ENCODE peak calls at places on chromosomes 2 and 18, in four cellular contexts. A, G, Z and Q are unnamed samples.

GRCh38 chr2:234483568-234484251 is 13.2 kb downstream of the ARL4C start:
- DNase-seq in A (peak; percentile 18), G (no peak), Z (no peak), Q (no peak)

GRCh38 chr2:241329669-241330615 is 14.2 kb downstream of the SEPTIN2 start:
- DNase-seq in A (no peak), G (no peak), Z (no peak), Q (no peak)

GRCh38 chr2:154740360-154740759 is 41.9 kb downstream of the KCNJ3 start:
- DNase-seq in A (no peak), G (no peak), Z (no peak), Q (no peak)

GRCh38 chr2:240066489-240066888 is 13.2 kb upstream of the OR6B3 start:
- DNase-seq in A (no peak), G (no peak), Z (no peak), Q (no peak)

GRCh38 chr2:130371723-130372054 is 15.8 kb downstream of the PTPN18 start:
- DNase-seq in A (peak; percentile 63), G (no peak), Z (no peak), Q (no peak)

GRCh38 chr2:45674035-45674791 is 22.7 kb downstream of the PRKCE start:
- DNase-seq in A (peak; percentile 55), G (no peak), Z (no peak), Q (no peak)

GRCh38 chr2:36727586-36727985 is 31.1 kb downstream of the VIT start:
- DNase-seq in A (no peak), G (no peak), Z (no peak), Q (no peak)

GRCh38 chr2:217120429-217120828 is 260.6 kb upstream of the TNP1 start:
- DNase-seq in A (no peak), G (no peak), Z (no peak), Q (no peak)

GRCh38 chr2:75340560-75340959 is 141.2 kb upstream of the TACR1 start:
- DNase-seq in A (peak; percentile 46), G (no peak), Z (no peak), Q (peak; percentile 14)

GRCh38 chr2:45851576-45852304 is 200.3 kb downstream of the PRKCE start:
- DNase-seq in A (peak; percentile 86), G (no peak), Z (peak; percentile 36), Q (peak; percentile 69)

GRCh38 chr18:6001867-6002266 is 106.5 kb upstream of the TMEM200C start:
- DNase-seq in A (no peak), G (no peak), Z (no peak), Q (no peak)

GRCh38 chr2:1718339-1719220 is 25.7 kb downstream of the PXDN start:
- DNase-seq in A (no peak), G (no peak), Z (no peak), Q (no peak)

GRCh38 chr2:178265851-178266250 is 71.5 kb downstream of the OSBPL6 start:
- DNase-seq in A (no peak), G (no peak), Z (no peak), Q (no peak)

GRCh38 chr18:45167109-45167551 is 448.1 kb upstream of the SLC14A2 start:
- DNase-seq in A (peak; percentile 70), G (no peak), Z (peak; percentile 61), Q (peak; percentile 71)

GRCh38 chr2:65040414-65041261 is 15.6 kb upstream of the CEP68 start:
- DNase-seq in A (peak; percentile 85), G (peak; percentile 87), Z (peak; percentile 59), Q (peak; percentile 61)

GRCh38 chr18:28112056-28112470 is 64.9 kb downstream of the CDH2 start:
- DNase-seq in A (peak; percentile 62), G (no peak), Z (no peak), Q (peak; percentile 53)

GRCh38 chr2:47735912-47736311 is 47.0 kb upstream of the MSH6 start:
- DNase-seq in A (no peak), G (no peak), Z (no peak), Q (no peak)

GRCh38 chr2:217645891-217646290 is 356.9 kb downstream of the TNS1 start:
- DNase-seq in A (no peak), G (no peak), Z (no peak), Q (no peak)

GRCh38 chr2:16142383-16143361 is 202.3 kb downstream of the MYCN start:
- DNase-seq in A (no peak), G (no peak), Z (no peak), Q (no peak)

GRCh38 chr18:58716046-58716766 is 44.9 kb downstream of the MALT1 start:
- DNase-seq in A (no peak), G (no peak), Z (no peak), Q (no peak)

GRCh38 chr2:10675126-10675525 is 14.6 kb downstream of the NOL10 start:
- DNase-seq in A (no peak), G (no peak), Z (no peak), Q (no peak)

GRCh38 chr2:88698498-88699233 is 7.2 kb downstream of the RPIA start:
- DNase-seq in A (no peak), G (no peak), Z (no peak), Q (no peak)

GRCh38 chr2:39780825-39781600 is 2.0 kb upstream of the THUMPD2 start:
- DNase-seq in A (no peak), G (no peak), Z (no peak), Q (no peak)

GRCh38 chr2:180219471-180219870 is 212.4 kb upstream of the CWC22 start:
- DNase-seq in A (peak; percentile 90), G (no peak), Z (no peak), Q (no peak)

GRCh38 chr2:225429718-225430117 is 30.2 kb downstream of the NYAP2 start:
- DNase-seq in A (peak; percentile 1), G (no peak), Z (peak; percentile 14), Q (no peak)

GRCh38 chr18:61893971-61894750 is 1.4 kb upstream of the RNF152 start:
- DNase-seq in A (peak; percentile 77), G (peak; percentile 87), Z (no peak), Q (no peak)
- TF ChIP-seq CTCF in A (peak; percentile 26), G (peak; percentile 50), Z (no peak), Q (peak; percentile 14)

GRCh38 chr2:172373076-172373475 is 54.3 kb upstream of the ITGA6 start:
- DNase-seq in A (no peak), G (no peak), Z (no peak), Q (no peak)
- H3K4me3 ChIP-seq in A (no peak overlapping the region), G (no peak overlapping the region), Z (no peak overlapping the region), Q (no peak overlapping the region)

GRCh38 chr2:148932536-148932935 is 57.5 kb downstream of the KIF5C start:
- DNase-seq in A (no peak), G (no peak), Z (no peak), Q (no peak)

GRCh38 chr2:148935791-148936190 is 60.8 kb downstream of the KIF5C start:
- DNase-seq in A (no peak), G (no peak), Z (no peak), Q (no peak)

GRCh38 chr2:148939271-148939670 is 64.2 kb downstream of the KIF5C start:
- DNase-seq in A (no peak), G (no peak), Z (no peak), Q (no peak)

GRCh38 chr2:148933456-148933855 is 58.4 kb downstream of the KIF5C start:
- DNase-seq in A (no peak), G (no peak), Z (no peak), Q (no peak)

DNA sequence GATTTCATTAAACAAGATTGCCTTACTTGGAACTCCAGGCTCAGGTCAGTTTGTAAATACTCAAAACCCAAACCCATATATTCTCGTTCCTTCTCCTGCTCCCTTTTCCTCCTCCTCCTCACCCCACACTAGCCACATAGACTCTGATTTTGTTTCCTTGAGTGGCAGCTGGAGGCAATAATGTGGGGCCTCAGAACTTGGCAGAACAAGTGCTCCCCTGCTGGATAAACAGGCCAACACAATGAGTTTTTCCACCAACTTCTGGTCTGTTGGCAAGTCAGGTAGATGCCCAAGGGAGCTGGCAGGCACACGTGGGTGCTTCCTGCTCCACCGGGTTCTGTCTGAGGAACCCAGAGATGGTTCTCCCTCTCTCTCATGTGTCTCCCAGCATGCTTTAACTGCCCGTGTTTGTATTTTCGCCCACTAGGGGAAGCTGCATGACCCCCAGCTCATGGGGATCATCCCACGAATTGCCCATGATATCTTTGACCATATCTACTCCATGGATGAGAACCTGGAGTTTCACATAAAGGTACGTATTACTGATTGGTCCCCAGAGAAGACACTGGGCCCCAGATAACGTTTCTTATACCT is 61.9 kb downstream of the KIF5C start:
- DNase-seq in A (no peak), G (no peak), Z (no peak), Q (no peak)
- TF ChIP-seq CTCF in A (no peak), G (no peak), Z (peak; percentile 7), Q (no peak)

GRCh38 chr2:111072220-111072871 is 48.4 kb upstream of the BCL2L11 start:
- DNase-seq in A (peak; percentile 58), G (no peak), Z (peak; percentile 10), Q (peak; percentile 1)
- H3K4me3 ChIP-seq in A (no peak overlapping the region), G (no peak overlapping the region), Z (no peak overlapping the region), Q (no peak overlapping the region)

DNA sequence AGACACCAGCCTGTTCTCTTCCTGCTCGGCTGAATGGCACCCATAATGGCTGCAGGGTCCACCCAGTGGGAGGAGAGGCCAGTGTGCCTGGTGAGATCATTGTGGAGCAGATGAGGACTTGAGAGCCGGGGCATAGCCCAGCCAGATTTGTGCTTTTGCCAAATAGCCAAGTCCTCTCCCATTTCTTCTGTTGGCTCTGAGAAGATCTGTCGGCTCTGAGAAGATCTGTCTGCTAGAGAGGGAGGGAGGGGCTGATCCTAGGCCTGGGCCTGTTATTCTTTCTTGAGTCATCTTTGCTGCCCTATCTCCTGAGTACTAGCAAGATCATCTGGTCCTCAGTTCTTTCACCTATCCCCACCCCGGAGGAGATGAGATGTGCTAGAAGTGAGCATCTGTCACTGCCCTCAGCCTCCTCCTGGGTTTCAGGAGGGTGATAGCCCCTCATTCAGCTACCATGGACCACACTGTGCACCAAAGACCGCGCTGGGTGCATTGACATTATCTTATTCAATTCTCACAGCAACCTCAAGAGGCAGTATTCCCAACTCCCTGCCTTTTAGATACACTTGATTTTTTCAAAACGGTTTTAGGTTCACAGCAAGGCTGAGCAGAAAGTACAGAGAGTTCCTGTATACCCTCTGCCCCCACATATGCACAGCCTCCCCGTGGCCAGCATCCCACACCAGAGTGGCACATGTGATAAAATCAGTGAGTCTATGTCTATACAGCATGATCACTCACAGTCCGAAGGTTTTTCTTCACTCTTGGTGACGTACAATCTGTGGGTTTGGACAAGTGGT is 98.6 kb downstream of the CAPN13 start:
- DNase-seq in A (peak; percentile 81), G (peak; percentile 33), Z (no peak), Q (no peak)
- TF ChIP-seq CTCF in A (peak; percentile 57), G (peak; percentile 39), Z (peak; percentile 47), Q (peak; percentile 40)